ENCODE peak calls at places on chromosomes 12 and 14, in seven cellular contexts. R is heart left ventricle, S is ovary, Z is body of pancreas, Q is A549, V is HepG2, I is left lung. T is an unnamed sample. For H3K4me1, the result is how much of the 10 kb centered on the place peaks cover.

GRCh38 chr12:24724765-24725307 is 224.1 kb downstream of the BCAT1 start:
- DNase-seq in V (no peak), R (no peak), Q (no peak), Z (no peak), I (no peak), S (no peak), T (no peak)

GRCh38 chr12:132715874-132716273 is 5.2 kb downstream of the PGAM5 start:
- DNase-seq in R (no peak), Z (no peak), Q (no peak), V (no peak), S (no peak), I (peak), T (no peak)

GRCh38 chr12:124852329-124852831 is 11.3 kb downstream of the SCARB1 start:
- DNase-seq in Q (no peak), I (peak), S (peak), R (peak), Z (no peak), V (peak), T (peak)

GRCh38 chr12:116406529-116406928 is 129.0 kb upstream of the MED13L start:
- DNase-seq in S (peak), Z (peak), V (peak), I (peak), R (peak), Q (peak), T (peak)

GRCh38 chr14:73780391-73780790 is 66.2 kb upstream of the PNMA1 start:
- DNase-seq in V (no peak), R (no peak), I (no peak), Z (no peak), S (no peak), Q (no peak), T (no peak)

GRCh38 chr12:6345319-6346071 is 3.6 kb upstream of the TNFRSF1A start:
- DNase-seq in S (no peak), V (peak), Z (no peak), Q (peak), R (peak), I (no peak), T (no peak)

GRCh38 chr12:45192041-45192695 is 23.7 kb upstream of the ANO6 start:
- DNase-seq in Q (peak), S (no peak), R (no peak), I (no peak), V (peak), Z (no peak), T (no peak)

GRCh38 chr12:110312581-110313360 is 31.7 kb downstream of the ATP2A2 start:
- DNase-seq in R (no peak), Z (no peak), S (no peak), Q (peak), V (no peak), I (no peak), T (no peak)

GRCh38 chr12:27828196-27828595 is 48.2 kb upstream of the MANSC4 start:
- DNase-seq in Z (no peak), V (no peak), I (no peak), Q (no peak), S (no peak), R (no peak), T (no peak)

GRCh38 chr14:35402323-35403084 is 2.0 kb downstream of the NFKBIA start:
- DNase-seq in V (no peak), Q (no peak), S (no peak), I (peak), Z (peak), R (no peak), T (no peak)

DNA sequence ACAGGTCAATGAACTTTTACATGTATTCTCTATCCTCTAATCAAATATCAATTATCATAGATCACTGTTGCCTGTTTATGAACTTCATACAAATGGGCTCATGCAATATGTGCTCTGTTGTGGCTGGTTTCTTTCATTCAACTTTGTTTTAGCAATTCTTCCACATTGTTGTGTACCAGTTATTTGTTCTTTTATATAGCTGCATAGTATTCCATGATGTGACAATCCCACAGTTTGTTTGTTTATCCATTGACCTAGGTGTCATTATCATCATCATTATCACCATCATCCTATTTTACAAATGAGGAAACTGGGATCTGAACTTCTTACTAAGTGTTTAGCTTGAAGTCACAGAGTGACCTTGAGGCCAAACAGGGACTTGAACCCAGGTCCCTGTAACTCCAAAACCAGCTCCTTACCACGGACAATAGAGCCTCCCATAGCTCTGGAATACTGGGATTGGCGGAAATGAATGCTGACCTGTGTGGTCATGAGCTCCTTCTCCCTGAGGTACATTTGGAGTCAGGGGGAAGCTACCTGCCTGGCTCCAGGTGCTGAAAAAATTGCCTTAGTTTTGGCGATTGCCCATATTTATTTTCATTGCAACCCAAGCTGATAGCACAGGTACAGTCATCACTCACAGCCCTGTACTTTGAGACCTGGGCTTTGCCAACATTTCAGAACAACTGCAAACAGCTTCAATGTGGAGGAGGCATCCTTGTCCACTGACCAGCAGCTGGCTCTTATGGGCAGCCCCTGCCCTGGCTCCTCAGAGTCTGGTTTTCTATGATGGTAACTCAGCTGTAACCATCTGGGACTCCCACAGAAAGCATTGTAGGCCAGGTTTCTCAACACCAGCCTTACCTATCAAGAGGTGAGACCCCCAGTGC is 9.2 kb downstream of the ZFP36L1 start:
- DNase-seq in Z (peak), S (peak), V (peak), Q (no peak), I (no peak), R (no peak), T (no peak)
- H3K4me1 ChIP-seq in Z (half or more), S (under half), V (half or more), Q (half or more), I (half or more), R (half or more), T (half or more)

GRCh38 chr12:43730283-43730682 is 28.3 kb downstream of the PUS7L start:
- DNase-seq in S (no peak), R (no peak), Z (no peak), Q (no peak), I (no peak), V (no peak), T (no peak)
- TF ChIP-seq CTCF in S (no peak), R (no peak), Z (no peak), Q (no peak), I (no peak), V (no peak), T (no peak)

DNA sequence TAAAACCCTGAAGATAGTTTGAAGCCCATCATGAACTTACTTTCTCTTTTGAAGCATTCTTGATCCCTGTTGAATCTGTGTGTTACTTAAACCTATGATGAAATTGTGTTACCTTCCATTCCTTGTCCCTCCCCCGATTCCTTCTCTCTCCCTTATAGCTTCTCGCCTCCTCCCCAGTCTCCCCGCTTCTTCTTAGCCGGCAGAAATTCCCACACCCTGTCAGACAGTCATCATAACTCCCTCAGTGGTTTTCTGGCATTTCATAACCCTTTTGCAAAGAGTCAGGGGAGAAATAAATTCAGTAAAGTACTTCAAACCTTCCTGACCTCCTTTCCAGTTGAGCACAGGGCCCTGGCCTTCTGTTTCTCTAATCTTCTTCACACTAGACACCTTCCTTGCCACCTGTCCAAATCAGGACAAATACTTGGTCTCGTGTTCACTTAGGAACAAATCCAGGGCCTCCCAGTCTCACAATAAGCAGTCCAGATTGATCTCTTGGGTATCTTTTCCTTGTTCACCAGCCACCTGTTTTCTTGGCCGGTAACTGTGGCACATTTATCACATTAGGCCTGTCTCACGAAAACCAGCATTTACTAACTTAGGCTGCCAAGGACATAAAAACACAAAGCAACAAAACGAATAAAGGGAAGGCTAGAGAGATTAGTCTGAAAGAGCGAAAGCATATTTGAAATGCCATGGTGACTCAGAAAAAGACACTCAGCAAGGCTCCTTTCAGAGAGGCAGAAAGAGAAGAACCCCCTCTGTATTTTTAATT is 355.9 kb downstream of the TMTC2 start:
- DNase-seq in Z (peak), S (no peak), Q (no peak), R (no peak), V (no peak), I (no peak), T (no peak)
- H3K27ac ChIP-seq in Z (peak), S (no peak), Q (no peak), R (no peak), V (no peak), I (no peak), T (no peak)

GRCh38 chr14:105146976-105147700 is 21.4 kb downstream of the JAG2 start:
- DNase-seq in Z (no peak), Q (no peak), S (no peak), V (no peak), R (no peak), I (peak), T (peak)

GRCh38 chr14:105144666-105145380 is 23.8 kb downstream of the JAG2 start:
- DNase-seq in S (peak), I (peak), Z (no peak), R (peak), Q (no peak), V (no peak), T (no peak)

GRCh38 chr14:105145381-105146180 is 23.0 kb downstream of the JAG2 start:
- DNase-seq in V (no peak), R (peak), I (peak), S (peak), Z (no peak), Q (no peak), T (peak)

GRCh38 chr14:105147701-105148603 is 20.6 kb downstream of the JAG2 start:
- DNase-seq in V (no peak), R (no peak), Q (no peak), I (peak), S (no peak), Z (no peak), T (peak)

GRCh38 chr14:105146181-105146975 is 22.2 kb downstream of the JAG2 start:
- DNase-seq in I (peak), R (peak), Q (no peak), Z (no peak), S (peak), V (no peak), T (peak)
- H3K4me1 ChIP-seq in I (under half), R (under half), Q (under half), Z (under half), S (under half), V (under half), T (under half)

GRCh38 chr12:106431839-106432411 is 74.4 kb downstream of the POLR3B start:
- DNase-seq in I (no peak), Q (no peak), S (no peak), V (no peak), R (no peak), Z (no peak), T (no peak)

GRCh38 chr12:106436183-106436582 is 78.6 kb downstream of the POLR3B start:
- DNase-seq in R (no peak), V (no peak), Z (no peak), I (no peak), S (no peak), Q (no peak), T (no peak)

GRCh38 chr12:106429636-106430035 is 72.1 kb downstream of the POLR3B start:
- DNase-seq in Q (no peak), S (no peak), R (no peak), Z (no peak), V (no peak), I (no peak), T (no peak)

GRCh38 chr12:106433055-106433454 is 75.5 kb downstream of the POLR3B start:
- DNase-seq in Z (no peak), I (no peak), R (no peak), S (no peak), V (no peak), Q (no peak), T (no peak)

DNA sequence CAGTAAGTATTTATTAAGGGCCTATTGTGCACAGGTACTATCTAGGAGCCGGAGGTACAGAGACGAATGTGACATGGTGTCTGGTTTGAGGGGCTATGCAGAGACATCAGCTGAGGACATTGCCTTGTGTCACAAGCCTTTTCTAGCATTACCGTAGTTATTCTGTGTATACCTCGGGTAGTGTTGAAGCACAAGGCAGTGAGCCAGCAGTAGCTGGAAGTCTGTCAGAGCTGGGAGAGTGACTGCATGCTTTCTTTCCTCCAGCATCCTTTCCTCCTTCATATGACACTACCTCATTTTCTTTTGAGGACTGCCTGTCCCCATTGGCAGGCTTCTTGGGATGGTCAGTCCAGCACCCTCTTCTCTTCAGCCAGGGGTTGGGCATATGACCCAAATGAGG is 77.0 kb downstream of the POLR3B start:
- DNase-seq in I (no peak), Q (no peak), Z (no peak), V (no peak), S (no peak), R (no peak), T (no peak)
- TF ChIP-seq CTCF in I (no peak), Q (no peak), Z (no peak), V (no peak), S (no peak), R (no peak), T (no peak)

DNA sequence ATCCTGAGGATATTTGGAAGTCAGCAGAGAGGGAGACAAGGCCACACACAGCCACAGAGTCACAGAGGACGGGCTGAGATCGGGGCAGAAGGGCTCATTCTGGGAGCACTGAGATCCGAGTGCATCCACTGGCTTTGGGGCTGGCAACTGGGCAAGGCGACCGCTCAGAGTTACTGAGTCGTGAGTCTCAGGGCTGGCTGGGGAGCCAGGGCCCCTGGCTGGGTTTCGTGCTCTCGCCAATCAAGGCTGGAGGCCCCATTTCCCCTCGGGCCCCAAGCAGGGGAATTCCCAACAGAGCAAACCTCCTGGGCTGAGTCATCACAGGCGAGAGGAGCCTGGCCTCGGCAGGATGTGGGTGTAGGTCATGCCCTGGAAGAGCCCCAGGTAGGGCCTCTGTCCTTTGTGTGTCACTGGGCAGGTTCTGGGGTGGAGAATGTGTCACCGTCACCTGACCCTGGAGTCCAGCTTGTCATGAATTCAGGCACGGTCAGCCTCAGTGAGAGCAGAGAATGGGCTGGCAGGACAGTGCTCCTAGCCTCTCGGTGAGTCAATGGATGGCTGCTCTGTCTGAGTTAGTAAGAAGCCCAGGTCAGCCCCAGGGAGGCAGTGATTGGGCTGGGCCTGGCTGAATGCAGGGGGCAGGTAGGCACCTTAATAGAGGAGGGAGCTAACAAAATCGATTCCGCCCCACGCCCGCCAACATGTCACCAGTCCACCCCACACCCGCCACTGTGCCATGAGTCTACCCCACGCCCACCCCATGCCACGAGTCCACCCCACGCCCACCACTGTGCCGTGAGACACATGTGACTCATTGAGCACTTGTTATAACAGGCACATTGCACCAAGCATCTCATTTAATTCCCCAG is 16.9 kb downstream of the ASB2 start:
- DNase-seq in V (peak), R (peak), I (peak), Q (peak), S (no peak), Z (peak), T (peak)
- H3K27ac ChIP-seq in V (peak), R (peak), I (no peak), Q (peak), S (no peak), Z (peak), T (peak)

DNA sequence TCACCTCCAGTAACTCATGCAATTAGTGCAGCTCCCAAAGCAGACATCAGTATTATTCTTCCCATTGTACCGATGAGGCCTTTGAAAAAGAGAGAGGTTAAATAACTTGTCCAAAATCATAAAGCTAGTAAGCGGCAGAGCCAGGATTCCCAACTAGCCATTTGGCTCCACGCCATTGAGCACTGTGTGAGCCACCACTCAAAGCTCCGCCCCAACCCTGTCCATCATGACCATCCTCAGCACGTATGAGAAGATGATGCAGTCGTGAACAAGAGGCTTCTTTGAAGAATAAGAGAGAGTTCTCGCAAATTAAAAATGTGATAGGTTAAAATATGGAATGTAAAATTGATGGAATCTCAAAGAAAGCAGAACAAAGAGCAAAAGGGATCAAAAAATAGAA is 14.6 kb downstream of the CLMN start:
- DNase-seq in Q (no peak), Z (no peak), I (no peak), S (no peak), V (no peak), R (no peak), T (no peak)
- H3K4me1 ChIP-seq in Q (under half), Z (half or more), I (under half), S (under half), V (half or more), R (under half), T (under half)

DNA sequence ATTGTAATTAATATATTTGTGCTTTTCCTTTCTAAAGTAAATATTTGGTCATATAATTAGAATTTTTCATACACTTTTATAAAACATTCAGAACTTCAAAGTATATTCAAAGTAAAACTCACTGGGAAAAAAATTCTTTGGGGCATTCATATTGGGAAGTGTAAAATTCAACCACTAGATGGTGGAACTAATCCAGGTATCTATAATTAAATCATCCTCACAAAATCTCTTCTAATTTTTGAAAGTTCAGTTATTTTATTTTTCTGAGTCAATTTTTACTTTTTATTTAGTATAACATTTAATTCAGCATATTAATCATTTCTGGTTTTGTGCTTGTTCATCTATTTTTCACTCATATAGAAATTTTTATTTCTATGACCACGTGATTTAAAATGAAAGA is 81.0 kb downstream of the NTS start:
- DNase-seq in R (no peak), V (no peak), S (no peak), Z (no peak), Q (no peak), I (no peak), T (no peak)
- TF ChIP-seq CTCF in R (no peak), V (no peak), S (no peak), Z (peak), Q (peak), I (no peak), T (no peak)

DNA sequence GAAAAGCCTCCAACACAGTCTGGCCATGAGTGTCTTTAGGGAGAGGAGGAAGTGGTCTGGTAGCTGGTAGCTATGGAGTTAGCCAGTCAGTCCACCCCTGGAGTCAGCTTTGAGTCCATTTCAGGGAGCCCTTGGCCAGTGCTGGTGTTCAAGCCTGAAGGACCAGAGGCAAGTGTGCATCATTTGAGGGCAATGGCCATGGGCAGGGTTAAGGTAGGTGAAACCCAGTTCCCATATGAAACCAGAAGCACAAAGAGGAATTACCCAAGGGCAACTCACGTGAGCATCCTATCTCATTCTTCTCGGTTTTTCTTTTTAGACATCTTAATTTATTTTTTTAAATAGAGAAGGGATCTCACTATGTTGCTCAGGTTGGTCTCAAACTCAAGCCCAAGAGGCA is 61.2 kb upstream of the ACTN1 start:
- DNase-seq in I (no peak), V (no peak), Q (no peak), R (no peak), S (no peak), Z (no peak), T (no peak)
- H3K27ac ChIP-seq in I (no peak), V (no peak), Q (no peak), R (no peak), S (no peak), Z (no peak), T (no peak)

GRCh38 chr12:108722992-108723766 is 8.1 kb downstream of the CORO1C start:
- DNase-seq in R (no peak), Q (peak), V (no peak), S (no peak), Z (no peak), I (no peak), T (no peak)
- H3K4me1 ChIP-seq in R (half or more), Q (half or more), V (half or more), S (under half), Z (under half), I (half or more), T (half or more)